ENCODE peak calls at places on chromosomes 16 and 17, in seven cellular contexts. V is fibroblast of lung, I is stomach, K is left ventricle myocardium inferior, G is GM23248, R is sigmoid colon, H is heart left ventricle. N is an unnamed sample.

GRCh38 chr17:57459286-57459915 is 203.1 kb downstream of the MSI2 start:
- DNase-seq in V (peak; percentile 91), I (no peak), K (no peak), G (peak; percentile 60), R (no peak), H (no peak), N (no peak)

GRCh38 chr17:80111702-80112470 is 10.5 kb downstream of the GAA start:
- DNase-seq in V (no peak), I (peak; percentile 17), K (no peak), G (no peak), R (no peak), H (no peak), N (no peak)

GRCh38 chr16:64878964-64879363 is 242.9 kb downstream of the CDH11 start:
- DNase-seq in V (no peak), I (no peak), K (no peak), G (no peak), R (no peak), H (no peak), N (no peak)

GRCh38 chr17:2395258-2396170 is 5.3 kb downstream of the MNT start:
- DNase-seq in V (peak; percentile 36), I (no peak), K (no peak), G (peak; percentile 82), R (peak; percentile 72), H (no peak), N (peak; percentile 82)

GRCh38 chr16:53320992-53321391 is 113.3 kb upstream of the RBL2 start:
- DNase-seq in V (no peak), I (no peak), K (no peak), G (no peak), R (no peak), H (no peak), N (no peak)

GRCh38 chr17:74357466-74357809 is 4.2 kb downstream of the BTBD17 start:
- DNase-seq in V (no peak), I (no peak), K (no peak), G (no peak), R (no peak), H (no peak), N (no peak)

GRCh38 chr16:26396511-26397235 is 670.1 kb upstream of the C16orf82 start:
- DNase-seq in V (no peak), I (no peak), K (no peak), G (no peak), R (no peak), H (no peak), N (no peak)

GRCh38 chr17:7721612-7722011 is 4.1 kb downstream of the DNAH2 start:
- DNase-seq in V (no peak), I (no peak), K (no peak), G (no peak), R (no peak), H (no peak), N (no peak)

GRCh38 chr17:694239-694638 is 20.4 kb downstream of the VPS53 start:
- DNase-seq in V (peak; percentile 100), I (no peak), K (no peak), G (peak; percentile 95), R (no peak), H (no peak), N (no peak)

GRCh38 chr16:11706180-11706742 is 36.4 kb downstream of the TXNDC11 start:
- DNase-seq in V (no peak), I (peak; percentile 46), K (peak; percentile 38), G (peak; percentile 27), R (no peak), H (no peak), N (no peak)

GRCh38 chr17:57035971-57036481 is 49.0 kb upstream of the AKAP1 start:
- DNase-seq in V (no peak), I (peak; percentile 83), K (no peak), G (no peak), R (no peak), H (peak; percentile 22), N (no peak)

GRCh38 chr16:11992008-11992584 is 15.6 kb downstream of the SNX29 start:
- DNase-seq in V (no peak), I (no peak), K (no peak), G (no peak), R (no peak), H (no peak), N (no peak)

DNA sequence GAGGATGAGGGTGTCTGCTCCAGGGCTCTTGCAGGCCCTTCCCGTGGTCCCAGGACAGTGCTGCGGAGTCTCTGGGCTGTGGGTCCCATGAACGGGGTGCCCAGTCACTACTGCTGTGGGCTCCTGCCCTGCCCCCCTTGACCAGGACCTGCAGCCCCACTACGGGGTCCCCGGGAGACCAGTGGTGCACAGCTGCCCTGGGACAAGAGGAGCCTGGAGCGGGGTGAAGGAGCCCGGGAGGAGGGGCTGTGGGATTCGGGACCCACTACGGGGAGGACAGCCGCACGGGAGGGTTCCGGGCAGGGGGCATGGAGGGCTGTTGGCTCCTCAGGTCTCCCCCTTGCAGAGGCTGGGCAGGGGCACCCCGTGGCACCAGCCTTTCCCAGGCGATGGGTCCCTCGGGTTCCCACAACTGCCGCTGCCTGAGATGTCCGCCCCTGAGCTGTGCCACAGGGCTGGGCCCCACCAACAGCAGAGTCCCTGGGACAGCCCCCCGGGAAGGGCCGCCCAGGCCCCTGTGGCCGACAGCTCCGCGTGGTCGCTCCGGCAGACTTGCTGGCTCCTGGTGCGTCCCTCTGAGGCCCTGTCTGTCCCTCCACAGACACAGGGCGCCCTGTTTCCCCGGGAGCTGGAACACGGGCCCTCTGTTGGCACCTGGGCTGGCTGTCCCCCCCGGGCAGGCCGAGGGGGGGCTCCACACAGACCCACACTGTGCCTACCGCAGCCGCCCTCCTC is 52.1 kb upstream of the GNG13 start:
- DNase-seq in V (no peak), I (no peak), K (no peak), G (no peak), R (no peak), H (no peak), N (no peak)
- H3K9me3 ChIP-seq in V (no peaks in the 10 kb centered on the region), I (peaks cover 35% of the 10 kb centered on the region), K (no peaks in the 10 kb centered on the region), G (no peaks in the 10 kb centered on the region), R (no peaks in the 10 kb centered on the region), H (no peaks in the 10 kb centered on the region), N (no peaks in the 10 kb centered on the region)

GRCh38 chr16:70692481-70693203 is 6.8 kb upstream of the MTSS2 start:
- DNase-seq in V (no peak), I (no peak), K (no peak), G (no peak), R (no peak), H (no peak), N (peak; percentile 91)

GRCh38 chr16:70692130-70692470 is 6.2 kb upstream of the MTSS2 start:
- DNase-seq in V (no peak), I (no peak), K (no peak), G (no peak), R (no peak), H (no peak), N (no peak)

GRCh38 chr16:70694517-70695218 is 8.8 kb upstream of the MTSS2 start:
- DNase-seq in V (no peak), I (no peak), K (no peak), G (peak; percentile 54), R (no peak), H (no peak), N (no peak)

GRCh38 chr16:70694088-70694487 is 8.2 kb upstream of the MTSS2 start:
- DNase-seq in V (peak; percentile 85), I (no peak), K (no peak), G (peak; percentile 89), R (no peak), H (no peak), N (no peak)

GRCh38 chr16:70693231-70693671 is 7.4 kb upstream of the MTSS2 start:
- DNase-seq in V (no peak), I (no peak), K (peak; percentile 64), G (peak; percentile 47), R (peak; percentile 93), H (peak; percentile 62), N (peak; percentile 73)
- H3K4me1 ChIP-seq in V (peaks cover 58% of the 10 kb centered on the region), I (peaks cover 100% of the 10 kb centered on the region), K (peaks cover 100% of the 10 kb centered on the region), G (peaks cover 57% of the 10 kb centered on the region), R (peaks cover 100% of the 10 kb centered on the region), H (peaks cover 94% of the 10 kb centered on the region), N (peaks cover 99% of the 10 kb centered on the region)

GRCh38 chr16:27474041-27474440 is 72.1 kb downstream of the IL21R start:
- DNase-seq in V (no peak), I (no peak), K (no peak), G (no peak), R (no peak), H (no peak), N (no peak)

GRCh38 chr16:27474921-27475320 is 72.9 kb downstream of the IL21R start:
- DNase-seq in V (no peak), I (no peak), K (no peak), G (no peak), R (no peak), H (no peak), N (no peak)

GRCh38 chr16:27473101-27473900 is 71.3 kb downstream of the IL21R start:
- DNase-seq in V (no peak), I (no peak), K (no peak), G (no peak), R (no peak), H (no peak), N (no peak)

GRCh38 chr16:27476240-27476639 is 73.5 kb downstream of the GTF3C1 start:
- DNase-seq in V (no peak), I (no peak), K (no peak), G (no peak), R (no peak), H (no peak), N (no peak)

GRCh38 chr16:27475561-27475960 is 73.6 kb downstream of the IL21R start:
- DNase-seq in V (peak; percentile 95), I (no peak), K (no peak), G (peak; percentile 87), R (no peak), H (no peak), N (no peak)
- H3K4me3 ChIP-seq in V (no peak overlapping the region), I (no peak overlapping the region), K (no peak overlapping the region), G (no peak overlapping the region), R (no peak overlapping the region), H (no peak overlapping the region), N (no peak overlapping the region)

GRCh38 chr16:35193956-35194355 is 1734.5 kb downstream of the TP53TG3F start:
- DNase-seq in V (no peak), I (no peak), K (no peak), G (no peak), R (no peak), H (no peak), N (no peak)

GRCh38 chr16:35194681-35195080 is 1735.3 kb downstream of the TP53TG3F start:
- DNase-seq in V (no peak), I (no peak), K (no peak), G (no peak), R (no peak), H (no peak), N (no peak)

GRCh38 chr16:35195864-35196216 is 1736.4 kb downstream of the TP53TG3F start:
- DNase-seq in V (no peak), I (no peak), K (no peak), G (no peak), R (no peak), H (no peak), N (no peak)

GRCh38 chr16:35196313-35196712 is 1736.9 kb downstream of the TP53TG3F start:
- DNase-seq in V (no peak), I (no peak), K (no peak), G (no peak), R (no peak), H (no peak), N (no peak)

DNA sequence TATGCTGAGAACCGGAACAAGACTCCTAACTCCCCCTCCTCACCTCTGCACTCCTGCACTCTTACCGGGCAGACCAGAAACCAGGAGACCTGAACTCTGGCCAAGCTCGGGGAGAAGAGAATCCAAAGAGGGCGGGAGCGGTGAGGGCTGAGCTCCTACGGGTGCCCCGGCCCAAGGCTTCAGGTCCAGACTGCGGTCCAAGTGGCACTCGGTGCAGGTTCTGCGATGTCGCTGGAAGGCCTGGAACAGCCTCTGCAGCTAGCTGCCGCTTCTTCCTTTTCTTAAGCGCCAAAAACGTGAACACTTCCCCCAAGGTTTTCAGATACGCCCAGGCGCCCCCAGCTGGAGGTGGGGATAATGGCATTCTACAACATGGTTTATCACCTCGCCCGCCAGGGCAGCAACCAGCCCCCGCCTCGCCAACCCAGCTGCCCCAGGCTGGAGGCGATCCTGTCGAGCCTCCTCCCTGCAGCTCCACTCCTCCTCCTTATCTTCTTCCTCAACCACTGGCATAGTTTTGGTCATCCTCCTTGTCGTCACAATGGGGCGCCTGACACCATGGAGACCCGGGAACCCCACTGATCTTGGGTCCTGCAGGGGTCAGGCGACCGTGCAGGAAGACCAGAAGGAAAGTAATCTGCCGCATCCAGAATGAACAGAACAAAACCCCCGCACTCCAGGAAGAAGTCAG is 1735.9 kb downstream of the TP53TG3F start:
- DNase-seq in V (no peak), I (no peak), K (no peak), G (no peak), R (no peak), H (no peak), N (no peak)
- H3K9me3 ChIP-seq in V (no peaks in the 10 kb centered on the region), I (peaks cover 60% of the 10 kb centered on the region), K (no peaks in the 10 kb centered on the region), G (no peaks in the 10 kb centered on the region), R (peaks cover 23% of the 10 kb centered on the region), H (no peaks in the 10 kb centered on the region), N (peaks cover 11% of the 10 kb centered on the region)

N was measured in tibial artery.